ENCODE peak calls at places on chromosomes 6 and 20, in four cellular contexts. F is activated CD8-positive, alpha-beta T cell treated with anti-CD3 and anti-CD28 coated beads for 36 hours; W is Calu3; U is mammary epithelial cell. T is an unnamed sample.

GRCh38 chr6:3385660-3386151 is 71.1 kb downstream of the SLC22A23 start:
- DNase-seq in F (no peak), W (no peak), U (no peak), T (no peak)

GRCh38 chr20:33075281-33075680 is 4.2 kb upstream of the BPIFB4 start:
- DNase-seq in F (no peak), W (no peak), U (no peak), T (no peak)

GRCh38 chr6:137817219-137817618 is 49.8 kb upstream of the TNFAIP3 start:
- DNase-seq in F (no peak), W (no peak), U (no peak), T (no peak)

GRCh38 chr20:31918471-31919105 is 33.3 kb downstream of the PDRG1 start:
- DNase-seq in F (no peak), W (no peak), U (no peak), T (no peak)

GRCh38 chr20:33649201-33649631 is 12.9 kb upstream of the C20orf144 start:
- DNase-seq in F (no peak), W (no peak), U (no peak), T (no peak)

GRCh38 chr6:87154641-87155271 is 609 bp upstream of the ZNF292 start:
- DNase-seq in F (peak), W (no peak), U (peak), T (no peak)

GRCh38 chr6:106512048-106512957 is 117.0 kb downstream of the RTN4IP1 start:
- DNase-seq in F (peak), W (peak), U (peak), T (peak)

GRCh38 chr6:21992178-21992967 is 304.5 kb downstream of the PRL start:
- DNase-seq in F (peak), W (no peak), U (peak), T (no peak)

GRCh38 chr6:130018830-130019795 is 732 bp downstream of the L3MBTL3 start:
- DNase-seq in F (peak), W (peak), U (peak), T (peak)

GRCh38 chr6:26290941-26291340 is 74.1 kb upstream of the BTN3A2 start:
- DNase-seq in F (no peak), W (no peak), U (no peak), T (no peak)

GRCh38 chr6:48550607-48551006 is 439.6 kb upstream of the PTCHD4 start:
- DNase-seq in F (no peak), W (no peak), U (no peak), T (no peak)

GRCh38 chr6:113857565-113858066 is 471 bp downstream of the MARCKS start:
- DNase-seq in F (peak), W (peak), U (peak), T (peak)

GRCh38 chr20:61686081-61686936 is 379.4 kb downstream of the TAF4 start:
- DNase-seq in F (no peak), W (no peak), U (no peak), T (no peak)

GRCh38 chr6:149938571-149939462 is 3.0 kb upstream of the ULBP2 start:
- DNase-seq in F (peak), W (no peak), U (no peak), T (peak)

GRCh38 chr6:104653786-104654185 is 205.9 kb downstream of the HACE1 start:
- DNase-seq in F (no peak), W (no peak), U (no peak), T (no peak)

GRCh38 chr6:154961141-154961540 is 34.0 kb upstream of the TIAM2 start:
- DNase-seq in F (no peak), W (no peak), U (no peak), T (no peak)

GRCh38 chr20:54223751-54224150 is 15.9 kb downstream of the PFDN4 start:
- DNase-seq in F (no peak), W (no peak), U (peak), T (no peak)

GRCh38 chr6:105991561-105992314 is 94.4 kb upstream of the PRDM1 start:
- DNase-seq in F (peak), W (peak), U (peak), T (peak)

GRCh38 chr6:139334791-139335446 is 39.5 kb downstream of the CITED2 start:
- DNase-seq in F (no peak), W (no peak), U (peak), T (no peak)

GRCh38 chr20:53899351-53900167 is 170.8 kb downstream of the BCAS1 start:
- DNase-seq in F (peak), W (peak), U (peak), T (no peak)

GRCh38 chr6:106377061-106377540 is 16.6 kb downstream of the CRYBG1 start:
- DNase-seq in F (no peak), W (no peak), U (peak), T (no peak)

GRCh38 chr6:156954781-156955180 is 177.6 kb downstream of the ARID1B start:
- DNase-seq in F (no peak), W (no peak), U (no peak), T (no peak)

GRCh38 chr6:158718431-158719126 is 68.7 kb downstream of the SYTL3 start:
- DNase-seq in F (no peak), W (peak), U (no peak), T (no peak)

GRCh38 chr6:138577151-138577915 is 78.0 kb upstream of the NHSL1 start:
- DNase-seq in F (peak), W (no peak), U (no peak), T (no peak)

GRCh38 chr20:7790189-7790588 is 150.1 kb downstream of the HAO1 start:
- DNase-seq in F (no peak), W (no peak), U (peak), T (no peak)

GRCh38 chr6:158570681-158570962 is 10.7 kb downstream of the TMEM181 start:
- DNase-seq in F (no peak), W (no peak), U (no peak), T (no peak)

GRCh38 chr6:24891004-24891403 is 44.8 kb downstream of the RIPOR2 start:
- DNase-seq in F (peak), W (no peak), U (no peak), T (no peak)

GRCh38 chr6:133880006-133880405 is 8.9 kb upstream of the TCF21 start:
- DNase-seq in F (no peak), W (no peak), U (no peak), T (no peak)

GRCh38 chr6:44972710-44973109 is 355.4 kb upstream of the RUNX2 start:
- DNase-seq in F (peak), W (no peak), U (no peak), T (no peak)

GRCh38 chr6:100577425-100577824 is 112.7 kb upstream of the SIM1 start:
- DNase-seq in F (no peak), W (no peak), U (no peak), T (no peak)

GRCh38 chr6:81326856-81327561 is 425.5 kb downstream of the TENT5A start:
- DNase-seq in F (no peak), W (no peak), U (no peak), T (no peak)
- TF ChIP-seq CTCF in F (no peak), W (no peak), U (no peak), T (no peak)

GRCh38 chr6:15712813-15713212 is 50.0 kb upstream of the DTNBP1 start:
- DNase-seq in F (no peak), W (no peak), U (no peak), T (no peak)
- TF ChIP-seq CTCF in F (no peak), W (no peak), U (no peak), T (no peak)

GRCh38 chr6:38279423-38279822 is 360.3 kb downstream of the BTBD9 start:
- DNase-seq in F (no peak), W (no peak), U (no peak), T (no peak)
- TF ChIP-seq CTCF in F (no peak), W (no peak), U (no peak), T (no peak)

DNA sequence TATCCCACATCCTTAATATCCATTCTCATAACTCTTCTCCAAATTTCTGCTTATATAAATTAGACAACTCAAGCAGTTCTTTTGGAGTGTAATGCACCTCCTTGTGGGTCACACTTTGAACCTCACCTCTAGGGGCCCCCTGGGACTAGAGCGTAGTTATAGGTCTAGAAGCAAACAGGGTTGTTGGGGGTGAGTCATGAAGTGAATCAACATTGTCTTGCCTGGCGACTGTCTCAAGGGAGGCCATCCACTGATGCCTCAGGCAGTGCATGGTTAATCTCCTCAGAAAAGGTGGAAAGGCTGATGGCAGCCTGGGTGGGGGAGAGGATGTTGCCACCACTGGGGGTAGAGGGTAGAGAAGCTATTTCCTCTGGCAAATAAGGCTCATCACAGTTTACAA is 129.1 kb downstream of the TNFRSF21 start:
- DNase-seq in F (peak), W (no peak), U (peak), T (no peak)
- TF ChIP-seq CTCF in F (no peak), W (no peak), U (peak), T (no peak)

DNA sequence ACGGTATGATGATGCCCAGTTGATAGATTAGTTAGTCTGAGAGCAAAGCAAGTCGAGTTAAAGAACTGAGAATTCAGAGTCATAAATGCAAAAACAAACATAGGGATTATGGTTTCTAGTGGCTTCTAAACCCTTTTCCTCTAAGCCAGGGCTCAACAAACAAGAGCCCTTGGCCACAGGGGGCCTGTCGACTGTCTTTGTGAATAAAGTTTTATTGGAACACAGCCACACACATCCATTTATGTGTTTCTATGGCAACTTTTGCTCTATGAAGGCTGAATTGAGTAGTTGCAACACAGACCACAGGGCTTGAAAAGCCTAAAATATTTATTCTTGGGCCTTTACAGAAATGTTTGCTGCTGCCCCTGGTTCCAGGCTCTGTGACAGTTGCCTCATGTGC is 76.2 kb downstream of the SLC24A3 start:
- DNase-seq in F (no peak), W (no peak), U (no peak), T (no peak)
- TF ChIP-seq CTCF in F (no peak), W (no peak), U (no peak), T (no peak)

GRCh38 chr6:27892596-27893058 is 19.6 kb downstream of the OR2B2 start:
- DNase-seq in F (no peak), W (no peak), U (no peak), T (peak)

GRCh38 chr6:27891300-27891913 is 20.8 kb downstream of the OR2B2 start:
- DNase-seq in F (no peak), W (no peak), U (no peak), T (no peak)

GRCh38 chr6:27889628-27890315 is 22.4 kb downstream of the OR2B2 start:
- DNase-seq in F (no peak), W (no peak), U (peak), T (no peak)

GRCh38 chr6:27889275-27889627 is 22.9 kb downstream of the OR2B2 start:
- DNase-seq in F (no peak), W (no peak), U (no peak), T (no peak)

DNA sequence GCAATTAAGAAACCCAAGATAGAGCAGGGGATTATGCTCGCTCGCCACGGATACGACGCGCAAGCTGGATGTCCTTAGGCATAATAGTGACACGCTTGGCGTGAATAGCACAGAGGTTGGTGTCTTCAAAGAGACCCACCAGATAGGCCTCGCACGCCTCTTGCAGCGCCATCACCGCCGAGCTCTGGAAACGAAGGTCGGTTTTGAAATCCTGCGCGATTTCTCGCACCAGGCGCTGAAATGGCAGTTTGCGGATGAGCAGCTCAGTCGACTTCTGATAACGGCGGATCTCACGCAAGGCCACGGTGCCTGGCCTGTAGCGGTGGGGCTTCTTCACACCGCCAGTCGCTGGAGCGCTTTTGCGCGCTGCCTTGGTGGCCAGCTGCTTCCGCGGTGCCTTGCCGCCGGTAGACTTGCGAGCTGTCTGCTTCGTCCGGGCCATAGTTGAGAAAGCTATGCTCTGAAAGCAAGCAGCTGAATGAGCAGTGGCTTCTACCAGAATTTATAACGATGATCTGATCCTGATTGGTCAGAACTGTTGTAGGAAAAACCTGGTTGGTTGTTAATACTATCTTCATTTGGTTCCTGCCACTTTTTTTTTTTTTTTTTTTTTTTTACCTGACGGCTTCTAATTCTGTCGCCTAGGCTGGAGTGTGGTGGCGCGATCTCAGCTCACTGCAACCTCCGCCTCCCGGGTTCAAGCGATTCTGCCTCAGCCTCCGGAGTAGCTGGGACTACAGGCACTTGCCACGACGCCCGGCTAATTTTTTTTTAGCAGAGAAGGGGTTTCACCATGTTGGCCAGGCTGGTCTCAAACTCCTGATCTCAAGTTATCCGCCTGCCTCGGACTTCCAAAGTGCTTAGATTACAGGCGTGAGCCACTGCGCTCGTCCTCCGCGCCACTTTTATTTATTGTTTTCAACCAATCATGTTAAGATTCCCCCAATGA is 21.6 kb downstream of the OR2B2 start:
- DNase-seq in F (peak), W (peak), U (peak), T (peak)
- TF ChIP-seq CTCF in F (no peak), W (peak), U (no peak), T (no peak)

GRCh38 chr20:1987826-1988225 is 6.0 kb downstream of the PDYN start:
- DNase-seq in F (no peak), W (no peak), U (peak), T (no peak)

GRCh38 chr20:1983311-1983710 is 10.5 kb downstream of the PDYN start:
- DNase-seq in F (no peak), W (no peak), U (no peak), T (no peak)

GRCh38 chr20:1979116-1979778 is 14.6 kb downstream of the PDYN start:
- DNase-seq in F (no peak), W (no peak), U (no peak), T (no peak)

DNA sequence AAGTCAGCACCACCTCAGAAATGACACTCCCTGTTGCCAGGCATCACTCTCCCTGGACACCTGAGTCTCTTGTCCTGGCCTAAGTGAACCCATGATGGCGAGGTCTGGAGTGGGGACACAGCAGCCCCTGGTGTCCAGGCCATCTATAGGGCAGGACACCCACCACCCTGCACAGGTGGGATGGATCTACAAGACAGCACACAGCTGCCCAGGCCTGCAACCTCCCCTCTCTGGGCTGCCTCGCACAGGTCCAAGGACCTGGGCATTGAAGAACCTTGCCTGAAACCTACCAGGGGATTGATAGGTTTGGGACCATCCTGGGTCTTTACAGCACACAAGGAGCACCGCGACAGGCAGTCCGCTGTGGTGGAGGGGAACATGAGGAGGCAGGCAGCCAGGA is 11.2 kb downstream of the PDYN start:
- DNase-seq in F (no peak), W (no peak), U (no peak), T (no peak)
- TF ChIP-seq CTCF in F (no peak), W (no peak), U (no peak), T (no peak)

T was measured in activated B cell treated with CpG ODN at 0.5 μM for 24 hours.